ENCODE peak calls at places on chromosomes 1 and 21, in ten cellular contexts. One of them, this sample, is unnamed.

GRCh38 chr1:56204206-56204605 is 375.2 kb downstream of the PLPP3 start:
- DNase-seq in choroid plexus epithelial cell: no peak
- DNase-seq in IMR-90: no peak
- DNase-seq in A549: no peak
- DNase-seq in HFF-Myc: no peak
- DNase-seq in AG10803: no peak
- DNase-seq in left lung: no peak
- DNase-seq in AG04450: no peak
- DNase-seq in GM20000: no peak
- DNase-seq in heart left ventricle: no peak
- DNase-seq in this sample: no peak

GRCh38 chr1:221188531-221188930 is 309.3 kb downstream of the HLX start:
- DNase-seq in choroid plexus epithelial cell: no peak
- DNase-seq in IMR-90: no peak
- DNase-seq in A549: no peak
- DNase-seq in HFF-Myc: no peak
- DNase-seq in AG10803: peak; percentile 50
- DNase-seq in left lung: no peak
- DNase-seq in AG04450: no peak
- DNase-seq in GM20000: no peak
- DNase-seq in heart left ventricle: no peak
- DNase-seq in this sample: no peak

GRCh38 chr1:234570741-234571140 is 39.2 kb downstream of the IRF2BP2 start:
- DNase-seq in choroid plexus epithelial cell: no peak
- DNase-seq in IMR-90: no peak
- DNase-seq in A549: no peak
- DNase-seq in HFF-Myc: no peak
- DNase-seq in AG10803: no peak
- DNase-seq in left lung: no peak
- DNase-seq in AG04450: no peak
- DNase-seq in GM20000: no peak
- DNase-seq in heart left ventricle: no peak
- DNase-seq in this sample: no peak

GRCh38 chr21:42655797-42656770 is 2.7 kb downstream of the PDE9A start:
- DNase-seq in choroid plexus epithelial cell: no peak
- DNase-seq in IMR-90: no peak
- DNase-seq in A549: no peak
- DNase-seq in HFF-Myc: no peak
- DNase-seq in AG10803: no peak
- DNase-seq in left lung: no peak
- DNase-seq in AG04450: no peak
- DNase-seq in GM20000: no peak
- DNase-seq in heart left ventricle: no peak
- DNase-seq in this sample: no peak

GRCh38 chr21:41900401-41900800 is 21.3 kb upstream of the PRDM15 start:
- DNase-seq in choroid plexus epithelial cell: no peak
- DNase-seq in IMR-90: no peak
- DNase-seq in A549: no peak
- DNase-seq in HFF-Myc: no peak
- DNase-seq in AG10803: no peak
- DNase-seq in left lung: no peak
- DNase-seq in AG04450: no peak
- DNase-seq in GM20000: no peak
- DNase-seq in heart left ventricle: no peak
- DNase-seq in this sample: no peak

GRCh38 chr21:46368533-46369285 is 44.8 kb downstream of the PCNT start:
- DNase-seq in choroid plexus epithelial cell: peak; percentile 21
- DNase-seq in IMR-90: no peak
- DNase-seq in A549: no peak
- DNase-seq in HFF-Myc: no peak
- DNase-seq in AG10803: no peak
- DNase-seq in left lung: no peak
- DNase-seq in AG04450: no peak
- DNase-seq in GM20000: peak; percentile 91
- DNase-seq in heart left ventricle: no peak
- DNase-seq in this sample: no peak

GRCh38 chr1:40668769-40669525 is 3.5 kb upstream of the RIMS3 start:
- DNase-seq in choroid plexus epithelial cell: peak; percentile 84
- DNase-seq in IMR-90: peak; percentile 57
- DNase-seq in A549: peak; percentile 60
- DNase-seq in HFF-Myc: no peak
- DNase-seq in AG10803: peak; percentile 49
- DNase-seq in left lung: peak; percentile 83
- DNase-seq in AG04450: peak; percentile 18
- DNase-seq in GM20000: peak; percentile 88
- DNase-seq in heart left ventricle: peak; percentile 67
- DNase-seq in this sample: peak; percentile 58

GRCh38 chr1:167631987-167632680 is 2.1 kb downstream of the RCSD1 start:
- DNase-seq in choroid plexus epithelial cell: no peak
- DNase-seq in IMR-90: no peak
- DNase-seq in A549: no peak
- DNase-seq in HFF-Myc: no peak
- DNase-seq in AG10803: no peak
- DNase-seq in left lung: no peak
- DNase-seq in AG04450: no peak
- DNase-seq in GM20000: no peak
- DNase-seq in heart left ventricle: peak; percentile 37
- DNase-seq in this sample: no peak

GRCh38 chr1:197614916-197615692 is 160.2 kb downstream of the DENND1B start:
- DNase-seq in choroid plexus epithelial cell: peak; percentile 76
- DNase-seq in IMR-90: peak; percentile 51
- DNase-seq in A549: no peak
- DNase-seq in HFF-Myc: peak; percentile 27
- DNase-seq in AG10803: peak; percentile 52
- DNase-seq in left lung: no peak
- DNase-seq in AG04450: peak; percentile 15
- DNase-seq in GM20000: no peak
- DNase-seq in heart left ventricle: no peak
- DNase-seq in this sample: peak; percentile 13

GRCh38 chr1:117674521-117675400 is 68.9 kb downstream of the TENT5C start:
- DNase-seq in choroid plexus epithelial cell: peak; percentile 44
- DNase-seq in IMR-90: peak; percentile 28
- DNase-seq in A549: peak; percentile 19
- DNase-seq in HFF-Myc: no peak
- DNase-seq in AG10803: peak; percentile 38
- DNase-seq in left lung: no peak
- DNase-seq in AG04450: no peak
- DNase-seq in GM20000: peak; percentile 61
- DNase-seq in heart left ventricle: no peak
- DNase-seq in this sample: no peak
- TF ChIP-seq CTCF in choroid plexus epithelial cell: peak; percentile 51
- TF ChIP-seq CTCF in IMR-90: peak; percentile 36
- TF ChIP-seq CTCF in A549: peak; percentile 22
- TF ChIP-seq CTCF in HFF-Myc: peak; percentile 17
- TF ChIP-seq CTCF in AG10803: peak; percentile 33
- TF ChIP-seq CTCF in left lung: no peak
- TF ChIP-seq CTCF in AG04450: peak; percentile 55
- TF ChIP-seq CTCF in GM20000: peak; percentile 44
- TF ChIP-seq CTCF in heart left ventricle: peak; percentile 22
- TF ChIP-seq CTCF in this sample: peak; percentile 85

GRCh38 chr1:175708787-175709186 is 34.6 kb downstream of the TNR start:
- DNase-seq in choroid plexus epithelial cell: peak; percentile 2
- DNase-seq in IMR-90: no peak
- DNase-seq in A549: no peak
- DNase-seq in HFF-Myc: no peak
- DNase-seq in AG10803: no peak
- DNase-seq in left lung: no peak
- DNase-seq in AG04450: no peak
- DNase-seq in GM20000: no peak
- DNase-seq in heart left ventricle: no peak
- DNase-seq in this sample: no peak
- TF ChIP-seq CTCF in choroid plexus epithelial cell: no peak
- TF ChIP-seq CTCF in IMR-90: no peak
- TF ChIP-seq CTCF in A549: no peak
- TF ChIP-seq CTCF in HFF-Myc: no peak
- TF ChIP-seq CTCF in AG10803: no peak
- TF ChIP-seq CTCF in left lung: no peak
- TF ChIP-seq CTCF in AG04450: no peak
- TF ChIP-seq CTCF in GM20000: no peak
- TF ChIP-seq CTCF in heart left ventricle: no peak
- TF ChIP-seq CTCF in this sample: no peak

GRCh38 chr1:77925536-77925935 is 37.1 kb downstream of the NEXN start:
- DNase-seq in choroid plexus epithelial cell: peak; percentile 63
- DNase-seq in IMR-90: peak; percentile 47
- DNase-seq in A549: no peak
- DNase-seq in HFF-Myc: no peak
- DNase-seq in AG10803: peak; percentile 80
- DNase-seq in left lung: no peak
- DNase-seq in AG04450: peak; percentile 8
- DNase-seq in GM20000: no peak
- DNase-seq in heart left ventricle: no peak
- DNase-seq in this sample: no peak

GRCh38 chr1:77926561-77927357 is 38.3 kb downstream of the NEXN start:
- DNase-seq in choroid plexus epithelial cell: no peak
- DNase-seq in IMR-90: no peak
- DNase-seq in A549: no peak
- DNase-seq in HFF-Myc: no peak
- DNase-seq in AG10803: no peak
- DNase-seq in left lung: no peak
- DNase-seq in AG04450: no peak
- DNase-seq in GM20000: peak; percentile 31
- DNase-seq in heart left ventricle: no peak
- DNase-seq in this sample: peak; percentile 41

GRCh38 chr1:77927414-77927813 is 39.0 kb downstream of the NEXN start:
- DNase-seq in choroid plexus epithelial cell: no peak
- DNase-seq in IMR-90: no peak
- DNase-seq in A549: no peak
- DNase-seq in HFF-Myc: no peak
- DNase-seq in AG10803: no peak
- DNase-seq in left lung: no peak
- DNase-seq in AG04450: no peak
- DNase-seq in GM20000: no peak
- DNase-seq in heart left ventricle: no peak
- DNase-seq in this sample: no peak

GRCh38 chr1:77925966-77926365 is 37.5 kb downstream of the NEXN start:
- DNase-seq in choroid plexus epithelial cell: no peak
- DNase-seq in IMR-90: no peak
- DNase-seq in A549: no peak
- DNase-seq in HFF-Myc: no peak
- DNase-seq in AG10803: no peak
- DNase-seq in left lung: no peak
- DNase-seq in AG04450: no peak
- DNase-seq in GM20000: no peak
- DNase-seq in heart left ventricle: no peak
- DNase-seq in this sample: no peak

DNA sequence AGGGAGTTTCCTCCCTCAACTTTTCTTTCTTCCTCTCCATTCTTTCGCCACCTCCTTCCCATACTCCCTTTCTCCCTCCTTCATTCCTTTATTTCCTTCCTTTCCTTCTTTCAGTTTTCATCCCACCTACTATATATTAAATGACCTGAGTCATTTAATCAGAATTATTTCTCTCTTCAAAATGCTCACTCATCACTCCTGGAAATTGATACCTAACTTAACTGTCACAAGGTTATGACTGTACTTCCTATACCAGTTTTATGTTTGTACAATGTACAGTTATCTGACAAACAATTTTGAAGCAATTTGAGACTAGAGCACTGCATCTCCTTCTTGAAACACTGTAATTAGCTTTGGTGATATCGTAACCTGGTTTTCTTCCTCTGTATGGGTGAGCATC is 41.4 kb downstream of the NEXN start:
- DNase-seq in choroid plexus epithelial cell: no peak
- DNase-seq in IMR-90: peak; percentile 36
- DNase-seq in A549: no peak
- DNase-seq in HFF-Myc: no peak
- DNase-seq in AG10803: no peak
- DNase-seq in left lung: no peak
- DNase-seq in AG04450: no peak
- DNase-seq in GM20000: no peak
- DNase-seq in heart left ventricle: no peak
- DNase-seq in this sample: no peak
- TF ChIP-seq CTCF in choroid plexus epithelial cell: no peak
- TF ChIP-seq CTCF in IMR-90: no peak
- TF ChIP-seq CTCF in A549: no peak
- TF ChIP-seq CTCF in HFF-Myc: no peak
- TF ChIP-seq CTCF in AG10803: no peak
- TF ChIP-seq CTCF in left lung: no peak
- TF ChIP-seq CTCF in AG04450: no peak
- TF ChIP-seq CTCF in GM20000: no peak
- TF ChIP-seq CTCF in heart left ventricle: no peak
- TF ChIP-seq CTCF in this sample: no peak

GRCh38 chr1:53687426-53687825 is 51.5 kb downstream of the GLIS1 start:
- DNase-seq in choroid plexus epithelial cell: no peak
- DNase-seq in IMR-90: no peak
- DNase-seq in A549: no peak
- DNase-seq in HFF-Myc: no peak
- DNase-seq in AG10803: no peak
- DNase-seq in left lung: no peak
- DNase-seq in AG04450: no peak
- DNase-seq in GM20000: no peak
- DNase-seq in heart left ventricle: no peak
- DNase-seq in this sample: no peak

GRCh38 chr1:53689736-53690401 is 49.1 kb downstream of the GLIS1 start:
- DNase-seq in choroid plexus epithelial cell: no peak
- DNase-seq in IMR-90: no peak
- DNase-seq in A549: no peak
- DNase-seq in HFF-Myc: no peak
- DNase-seq in AG10803: peak; percentile 18
- DNase-seq in left lung: no peak
- DNase-seq in AG04450: no peak
- DNase-seq in GM20000: no peak
- DNase-seq in heart left ventricle: no peak
- DNase-seq in this sample: no peak

GRCh38 chr1:53689223-53689622 is 49.7 kb downstream of the GLIS1 start:
- DNase-seq in choroid plexus epithelial cell: no peak
- DNase-seq in IMR-90: no peak
- DNase-seq in A549: no peak
- DNase-seq in HFF-Myc: no peak
- DNase-seq in AG10803: no peak
- DNase-seq in left lung: no peak
- DNase-seq in AG04450: no peak
- DNase-seq in GM20000: no peak
- DNase-seq in heart left ventricle: no peak
- DNase-seq in this sample: no peak

GRCh38 chr1:53687886-53688285 is 51.1 kb downstream of the GLIS1 start:
- DNase-seq in choroid plexus epithelial cell: peak; percentile 32
- DNase-seq in IMR-90: no peak
- DNase-seq in A549: no peak
- DNase-seq in HFF-Myc: no peak
- DNase-seq in AG10803: no peak
- DNase-seq in left lung: no peak
- DNase-seq in AG04450: no peak
- DNase-seq in GM20000: no peak
- DNase-seq in heart left ventricle: no peak
- DNase-seq in this sample: no peak

DNA sequence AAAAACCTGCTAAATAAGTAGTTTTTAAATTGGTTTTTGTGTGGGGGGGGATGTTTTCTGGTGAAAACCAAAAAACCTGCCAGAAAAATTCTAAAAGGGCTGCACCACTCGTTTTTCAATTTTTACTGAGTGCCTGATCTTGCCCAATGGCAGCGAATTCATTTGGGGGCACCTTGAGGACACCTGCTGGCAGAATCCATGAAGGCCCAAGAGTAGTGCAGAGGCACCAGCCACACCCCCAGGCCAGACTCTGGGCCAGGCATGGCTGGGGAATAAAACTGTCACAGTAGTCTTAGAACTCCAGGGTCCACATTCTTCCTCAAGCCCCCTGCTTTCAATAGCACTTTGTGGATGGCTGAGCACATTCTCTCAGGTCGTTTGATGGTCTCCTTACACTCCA is 50.3 kb downstream of the GLIS1 start:
- DNase-seq in choroid plexus epithelial cell: no peak
- DNase-seq in IMR-90: no peak
- DNase-seq in A549: peak; percentile 16
- DNase-seq in HFF-Myc: no peak
- DNase-seq in AG10803: no peak
- DNase-seq in left lung: no peak
- DNase-seq in AG04450: no peak
- DNase-seq in GM20000: no peak
- DNase-seq in heart left ventricle: no peak
- DNase-seq in this sample: no peak
- TF ChIP-seq CTCF in choroid plexus epithelial cell: peak; percentile 29
- TF ChIP-seq CTCF in IMR-90: peak; percentile 5
- TF ChIP-seq CTCF in A549: no peak
- TF ChIP-seq CTCF in HFF-Myc: no peak
- TF ChIP-seq CTCF in AG10803: no peak
- TF ChIP-seq CTCF in left lung: no peak
- TF ChIP-seq CTCF in AG04450: no peak
- TF ChIP-seq CTCF in GM20000: no peak
- TF ChIP-seq CTCF in heart left ventricle: no peak
- TF ChIP-seq CTCF in this sample: peak; percentile 17

This sample was measured in GM12864.